ENCODE peak calls at places on chromosomes 11 and 22, in nine cellular contexts. J, X, D, A, O, N, C, R and V are unnamed samples.

GRCh38 chr11:129930306-129930705 is 34.9 kb upstream of the NFRKB start:
- DNase-seq in N (no peak), C (no peak), D (no peak), J (no peak), R (peak), O (peak), X (no peak), A (no peak), V (no peak)

GRCh38 chr11:78961186-78961782 is 386.6 kb upstream of the NARS2 start:
- DNase-seq in O (peak), R (peak), J (no peak), D (no peak), A (no peak), C (no peak), N (no peak), X (no peak), V (no peak)

GRCh38 chr11:7278314-7278917 is 26.7 kb downstream of the SYT9 start:
- DNase-seq in C (peak), A (peak), R (peak), N (no peak), D (no peak), J (peak), X (no peak), O (peak), V (no peak)

GRCh38 chr22:48742191-48742555 is 1085.5 kb downstream of the BRD1 start:
- DNase-seq in O (no peak), N (no peak), X (no peak), J (no peak), C (no peak), R (no peak), D (no peak), A (no peak), V (no peak)

GRCh38 chr11:32172771-32173170 is 81.9 kb downstream of the RCN1 start:
- DNase-seq in A (no peak), O (peak), C (no peak), R (no peak), J (peak), D (no peak), X (no peak), N (no peak), V (no peak)

GRCh38 chr11:109423114-109423859 is 1.3 kb downstream of the C11orf87 start:
- DNase-seq in N (no peak), A (peak), D (no peak), O (no peak), J (peak), C (no peak), X (no peak), R (no peak), V (no peak)

GRCh38 chr22:29607426-29607825 is 4.0 kb downstream of the NF2 start:
- DNase-seq in C (no peak), N (no peak), A (no peak), O (no peak), X (no peak), J (no peak), D (no peak), R (no peak), V (no peak)

GRCh38 chr11:108967571-108967970 is 302.7 kb downstream of the DDX10 start:
- DNase-seq in D (no peak), N (peak), C (no peak), A (no peak), R (no peak), J (peak), O (no peak), X (no peak), V (no peak)

GRCh38 chr11:98365185-98365584 is 655.6 kb upstream of the CNTN5 start:
- DNase-seq in A (no peak), N (no peak), J (no peak), X (no peak), R (no peak), D (no peak), C (no peak), O (no peak), V (no peak)

GRCh38 chr22:30829901-30830550 is 135.4 kb downstream of the OSBP2 start:
- DNase-seq in R (peak), O (peak), N (no peak), X (no peak), A (no peak), C (no peak), D (no peak), J (no peak), V (no peak)

GRCh38 chr11:126716456-126717083 is 284.0 kb downstream of the KIRREL3 start:
- DNase-seq in C (peak), J (peak), O (peak), D (no peak), X (no peak), N (peak), A (peak), R (peak), V (peak)

GRCh38 chr22:39665229-39665628 is 94.7 kb downstream of the CACNA1I start:
- DNase-seq in R (no peak), D (no peak), X (no peak), A (no peak), C (no peak), J (no peak), O (no peak), N (no peak), V (no peak)

GRCh38 chr22:43840431-43840830 is 21.9 kb downstream of the SULT4A1 start:
- DNase-seq in J (no peak), A (no peak), X (no peak), C (no peak), N (no peak), D (no peak), O (no peak), R (no peak), V (no peak)

GRCh38 chr11:57597461-57597892 is at the start of gene SERPING1:
- DNase-seq in N (peak), X (no peak), J (no peak), D (no peak), A (no peak), C (no peak), R (no peak), O (no peak), V (no peak)

GRCh38 chr22:22555596-22555995 is 3.5 kb downstream of the PRAME start:
- DNase-seq in X (no peak), A (no peak), R (no peak), J (no peak), D (no peak), N (no peak), C (no peak), O (no peak), V (no peak)